ENCODE peak calls at places on chromosomes 5 and 9, in ten cellular contexts. One of them, this sample, is unnamed.

GRCh38 chr5:31021181-31021624 is 172.3 kb upstream of the CDH6 start:
- DNase-seq in fibroblast of mammary gland: no peak
- DNase-seq in T-helper 17 cell: no peak
- DNase-seq in BJ: no peak
- DNase-seq in EL: no peak
- DNase-seq in cardiac septum: no peak
- DNase-seq in cardiac fibroblast: peak; percentile 5
- DNase-seq in Right ventricle myocardium superior: no peak
- DNase-seq in activated CD8-positive, alpha-beta memory T cell treated with anti-CD3 and anti-CD28 coated beads, Interleukin-2, amount 50 U/mL, for 4 hours: no peak
- DNase-seq in NCI-H2171 treated with DMSO at 0.1 percent for 48 hours: no peak
- DNase-seq in this sample: no peak

GRCh38 chr9:88537743-88538055 is 2.7 kb downstream of the NXNL2 start:
- DNase-seq in fibroblast of mammary gland: peak; percentile 85
- DNase-seq in T-helper 17 cell: no peak
- DNase-seq in BJ: peak; percentile 67
- DNase-seq in EL: peak; percentile 86
- DNase-seq in cardiac septum: no peak
- DNase-seq in cardiac fibroblast: peak; percentile 93
- DNase-seq in Right ventricle myocardium superior: peak; percentile 75
- DNase-seq in activated CD8-positive, alpha-beta memory T cell treated with anti-CD3 and anti-CD28 coated beads, Interleukin-2, amount 50 U/mL, for 4 hours: no peak
- DNase-seq in NCI-H2171 treated with DMSO at 0.1 percent for 48 hours: no peak
- DNase-seq in this sample: peak; percentile 91

GRCh38 chr9:4640027-4640426 is 22.1 kb upstream of the PLPP6 start:
- DNase-seq in fibroblast of mammary gland: peak; percentile 35
- DNase-seq in T-helper 17 cell: no peak
- DNase-seq in BJ: no peak
- DNase-seq in EL: peak; percentile 21
- DNase-seq in cardiac septum: no peak
- DNase-seq in cardiac fibroblast: peak; percentile 39
- DNase-seq in Right ventricle myocardium superior: no peak
- DNase-seq in activated CD8-positive, alpha-beta memory T cell treated with anti-CD3 and anti-CD28 coated beads, Interleukin-2, amount 50 U/mL, for 4 hours: peak; percentile 48
- DNase-seq in NCI-H2171 treated with DMSO at 0.1 percent for 48 hours: peak; percentile 54
- DNase-seq in this sample: no peak

GRCh38 chr9:91485006-91485405 is 61.4 kb upstream of the NFIL3 start:
- DNase-seq in fibroblast of mammary gland: no peak
- DNase-seq in T-helper 17 cell: no peak
- DNase-seq in BJ: no peak
- DNase-seq in EL: no peak
- DNase-seq in cardiac septum: no peak
- DNase-seq in cardiac fibroblast: no peak
- DNase-seq in Right ventricle myocardium superior: no peak
- DNase-seq in activated CD8-positive, alpha-beta memory T cell treated with anti-CD3 and anti-CD28 coated beads, Interleukin-2, amount 50 U/mL, for 4 hours: no peak
- DNase-seq in NCI-H2171 treated with DMSO at 0.1 percent for 48 hours: no peak
- DNase-seq in this sample: no peak

GRCh38 chr5:91641730-91642350 is 258.7 kb upstream of the ARRDC3 start:
- DNase-seq in fibroblast of mammary gland: peak; percentile 66
- DNase-seq in T-helper 17 cell: no peak
- DNase-seq in BJ: peak; percentile 4
- DNase-seq in EL: peak; percentile 52
- DNase-seq in cardiac septum: no peak
- DNase-seq in cardiac fibroblast: peak; percentile 60
- DNase-seq in Right ventricle myocardium superior: no peak
- DNase-seq in activated CD8-positive, alpha-beta memory T cell treated with anti-CD3 and anti-CD28 coated beads, Interleukin-2, amount 50 U/mL, for 4 hours: no peak
- DNase-seq in NCI-H2171 treated with DMSO at 0.1 percent for 48 hours: peak; percentile 39
- DNase-seq in this sample: peak; percentile 74

GRCh38 chr9:7342721-7343120 is 456.9 kb downstream of the DMAC1 start:
- DNase-seq in fibroblast of mammary gland: no peak
- DNase-seq in T-helper 17 cell: no peak
- DNase-seq in BJ: no peak
- DNase-seq in EL: no peak
- DNase-seq in cardiac septum: no peak
- DNase-seq in cardiac fibroblast: no peak
- DNase-seq in Right ventricle myocardium superior: no peak
- DNase-seq in activated CD8-positive, alpha-beta memory T cell treated with anti-CD3 and anti-CD28 coated beads, Interleukin-2, amount 50 U/mL, for 4 hours: no peak
- DNase-seq in NCI-H2171 treated with DMSO at 0.1 percent for 48 hours: no peak
- DNase-seq in this sample: no peak

GRCh38 chr5:145743396-145744061 is 91.6 kb downstream of the PRELID2 start:
- DNase-seq in fibroblast of mammary gland: no peak
- DNase-seq in T-helper 17 cell: no peak
- DNase-seq in BJ: no peak
- DNase-seq in EL: peak; percentile 8
- DNase-seq in cardiac septum: no peak
- DNase-seq in cardiac fibroblast: no peak
- DNase-seq in Right ventricle myocardium superior: no peak
- DNase-seq in activated CD8-positive, alpha-beta memory T cell treated with anti-CD3 and anti-CD28 coated beads, Interleukin-2, amount 50 U/mL, for 4 hours: no peak
- DNase-seq in NCI-H2171 treated with DMSO at 0.1 percent for 48 hours: no peak
- DNase-seq in this sample: no peak

GRCh38 chr5:53426517-53426839 is 54.0 kb upstream of the FST start:
- DNase-seq in fibroblast of mammary gland: no peak
- DNase-seq in T-helper 17 cell: no peak
- DNase-seq in BJ: no peak
- DNase-seq in EL: no peak
- DNase-seq in cardiac septum: no peak
- DNase-seq in cardiac fibroblast: no peak
- DNase-seq in Right ventricle myocardium superior: no peak
- DNase-seq in activated CD8-positive, alpha-beta memory T cell treated with anti-CD3 and anti-CD28 coated beads, Interleukin-2, amount 50 U/mL, for 4 hours: no peak
- DNase-seq in NCI-H2171 treated with DMSO at 0.1 percent for 48 hours: no peak
- DNase-seq in this sample: no peak

GRCh38 chr5:73966411-73966810 is 340.4 kb downstream of the ARHGEF28 start:
- DNase-seq in fibroblast of mammary gland: no peak
- DNase-seq in T-helper 17 cell: no peak
- DNase-seq in BJ: no peak
- DNase-seq in EL: peak; percentile 16
- DNase-seq in cardiac septum: no peak
- DNase-seq in cardiac fibroblast: no peak
- DNase-seq in Right ventricle myocardium superior: no peak
- DNase-seq in activated CD8-positive, alpha-beta memory T cell treated with anti-CD3 and anti-CD28 coated beads, Interleukin-2, amount 50 U/mL, for 4 hours: no peak
- DNase-seq in NCI-H2171 treated with DMSO at 0.1 percent for 48 hours: no peak
- DNase-seq in this sample: peak; percentile 54

GRCh38 chr5:82106806-82107205 is 135.0 kb downstream of the ATG10 start:
- DNase-seq in fibroblast of mammary gland: no peak
- DNase-seq in T-helper 17 cell: no peak
- DNase-seq in BJ: no peak
- DNase-seq in EL: no peak
- DNase-seq in cardiac septum: no peak
- DNase-seq in cardiac fibroblast: peak; percentile 10
- DNase-seq in Right ventricle myocardium superior: no peak
- DNase-seq in activated CD8-positive, alpha-beta memory T cell treated with anti-CD3 and anti-CD28 coated beads, Interleukin-2, amount 50 U/mL, for 4 hours: no peak
- DNase-seq in NCI-H2171 treated with DMSO at 0.1 percent for 48 hours: no peak
- DNase-seq in this sample: peak; percentile 26

GRCh38 chr5:72955143-72955767 is 586 bp upstream of the FCHO2 start:
- DNase-seq in fibroblast of mammary gland: no peak
- DNase-seq in T-helper 17 cell: no peak
- DNase-seq in BJ: no peak
- DNase-seq in EL: no peak
- DNase-seq in cardiac septum: peak; percentile 85
- DNase-seq in cardiac fibroblast: peak; percentile 86
- DNase-seq in Right ventricle myocardium superior: peak; percentile 92
- DNase-seq in activated CD8-positive, alpha-beta memory T cell treated with anti-CD3 and anti-CD28 coated beads, Interleukin-2, amount 50 U/mL, for 4 hours: no peak
- DNase-seq in NCI-H2171 treated with DMSO at 0.1 percent for 48 hours: no peak
- DNase-seq in this sample: peak; percentile 58

GRCh38 chr5:37005252-37005651 is 128.7 kb downstream of the NIPBL start:
- DNase-seq in fibroblast of mammary gland: peak; percentile 37
- DNase-seq in T-helper 17 cell: no peak
- DNase-seq in BJ: peak; percentile 30
- DNase-seq in EL: peak; percentile 67
- DNase-seq in cardiac septum: no peak
- DNase-seq in cardiac fibroblast: peak; percentile 63
- DNase-seq in Right ventricle myocardium superior: no peak
- DNase-seq in activated CD8-positive, alpha-beta memory T cell treated with anti-CD3 and anti-CD28 coated beads, Interleukin-2, amount 50 U/mL, for 4 hours: no peak
- DNase-seq in NCI-H2171 treated with DMSO at 0.1 percent for 48 hours: no peak
- DNase-seq in this sample: peak; percentile 14

GRCh38 chr5:171601266-171601881 is 181.9 kb downstream of the FGF18 start:
- DNase-seq in fibroblast of mammary gland: no peak
- DNase-seq in T-helper 17 cell: no peak
- DNase-seq in BJ: no peak
- DNase-seq in EL: no peak
- DNase-seq in cardiac septum: no peak
- DNase-seq in cardiac fibroblast: no peak
- DNase-seq in Right ventricle myocardium superior: no peak
- DNase-seq in activated CD8-positive, alpha-beta memory T cell treated with anti-CD3 and anti-CD28 coated beads, Interleukin-2, amount 50 U/mL, for 4 hours: no peak
- DNase-seq in NCI-H2171 treated with DMSO at 0.1 percent for 48 hours: no peak
- DNase-seq in this sample: no peak

GRCh38 chr5:167853421-167853820 is 438.0 kb upstream of the WWC1 start:
- DNase-seq in fibroblast of mammary gland: peak; percentile 3
- DNase-seq in T-helper 17 cell: no peak
- DNase-seq in BJ: peak; percentile 69
- DNase-seq in EL: peak; percentile 38
- DNase-seq in cardiac septum: no peak
- DNase-seq in cardiac fibroblast: peak; percentile 68
- DNase-seq in Right ventricle myocardium superior: no peak
- DNase-seq in activated CD8-positive, alpha-beta memory T cell treated with anti-CD3 and anti-CD28 coated beads, Interleukin-2, amount 50 U/mL, for 4 hours: no peak
- DNase-seq in NCI-H2171 treated with DMSO at 0.1 percent for 48 hours: no peak
- DNase-seq in this sample: no peak

GRCh38 chr9:811101-811531 is 30.4 kb upstream of the DMRT1 start:
- DNase-seq in fibroblast of mammary gland: peak; percentile 18
- DNase-seq in T-helper 17 cell: no peak
- DNase-seq in BJ: no peak
- DNase-seq in EL: peak; percentile 58
- DNase-seq in cardiac septum: no peak
- DNase-seq in cardiac fibroblast: no peak
- DNase-seq in Right ventricle myocardium superior: peak; percentile 52
- DNase-seq in activated CD8-positive, alpha-beta memory T cell treated with anti-CD3 and anti-CD28 coated beads, Interleukin-2, amount 50 U/mL, for 4 hours: no peak
- DNase-seq in NCI-H2171 treated with DMSO at 0.1 percent for 48 hours: no peak
- DNase-seq in this sample: peak; percentile 5

GRCh38 chr9:114525505-114525904 is 20.2 kb upstream of the WHRN start:
- DNase-seq in fibroblast of mammary gland: peak; percentile 69
- DNase-seq in T-helper 17 cell: no peak
- DNase-seq in BJ: peak; percentile 29
- DNase-seq in EL: peak; percentile 86
- DNase-seq in cardiac septum: no peak
- DNase-seq in cardiac fibroblast: no peak
- DNase-seq in Right ventricle myocardium superior: no peak
- DNase-seq in activated CD8-positive, alpha-beta memory T cell treated with anti-CD3 and anti-CD28 coated beads, Interleukin-2, amount 50 U/mL, for 4 hours: no peak
- DNase-seq in NCI-H2171 treated with DMSO at 0.1 percent for 48 hours: no peak
- DNase-seq in this sample: no peak

GRCh38 chr5:3288325-3288724 is 307.3 kb upstream of the IRX1 start:
- DNase-seq in fibroblast of mammary gland: no peak
- DNase-seq in T-helper 17 cell: no peak
- DNase-seq in BJ: no peak
- DNase-seq in EL: no peak
- DNase-seq in cardiac septum: no peak
- DNase-seq in cardiac fibroblast: no peak
- DNase-seq in Right ventricle myocardium superior: no peak
- DNase-seq in activated CD8-positive, alpha-beta memory T cell treated with anti-CD3 and anti-CD28 coated beads, Interleukin-2, amount 50 U/mL, for 4 hours: no peak
- DNase-seq in NCI-H2171 treated with DMSO at 0.1 percent for 48 hours: no peak
- DNase-seq in this sample: no peak

GRCh38 chr5:13019729-13020128 is 924.8 kb downstream of the DNAH5 start:
- DNase-seq in fibroblast of mammary gland: no peak
- DNase-seq in T-helper 17 cell: no peak
- DNase-seq in BJ: no peak
- DNase-seq in EL: no peak
- DNase-seq in cardiac septum: no peak
- DNase-seq in cardiac fibroblast: no peak
- DNase-seq in Right ventricle myocardium superior: no peak
- DNase-seq in activated CD8-positive, alpha-beta memory T cell treated with anti-CD3 and anti-CD28 coated beads, Interleukin-2, amount 50 U/mL, for 4 hours: no peak
- DNase-seq in NCI-H2171 treated with DMSO at 0.1 percent for 48 hours: no peak
- DNase-seq in this sample: no peak

GRCh38 chr9:73050887-73051550 is 98.2 kb upstream of the ALDH1A1 start:
- DNase-seq in fibroblast of mammary gland: no peak
- DNase-seq in T-helper 17 cell: no peak
- DNase-seq in BJ: no peak
- DNase-seq in EL: no peak
- DNase-seq in cardiac septum: no peak
- DNase-seq in cardiac fibroblast: no peak
- DNase-seq in Right ventricle myocardium superior: peak; percentile 38
- DNase-seq in activated CD8-positive, alpha-beta memory T cell treated with anti-CD3 and anti-CD28 coated beads, Interleukin-2, amount 50 U/mL, for 4 hours: no peak
- DNase-seq in NCI-H2171 treated with DMSO at 0.1 percent for 48 hours: no peak
- DNase-seq in this sample: no peak

GRCh38 chr9:18595597-18595996 is 121.6 kb downstream of the ADAMTSL1 start:
- DNase-seq in fibroblast of mammary gland: peak; percentile 10
- DNase-seq in T-helper 17 cell: no peak
- DNase-seq in BJ: no peak
- DNase-seq in EL: peak; percentile 25
- DNase-seq in cardiac septum: no peak
- DNase-seq in cardiac fibroblast: peak; percentile 50
- DNase-seq in Right ventricle myocardium superior: no peak
- DNase-seq in activated CD8-positive, alpha-beta memory T cell treated with anti-CD3 and anti-CD28 coated beads, Interleukin-2, amount 50 U/mL, for 4 hours: no peak
- DNase-seq in NCI-H2171 treated with DMSO at 0.1 percent for 48 hours: no peak
- DNase-seq in this sample: no peak

GRCh38 chr9:2241461-2241874 is 226.3 kb downstream of the SMARCA2 start:
- DNase-seq in fibroblast of mammary gland: peak; percentile 88
- DNase-seq in T-helper 17 cell: no peak
- DNase-seq in BJ: no peak
- DNase-seq in EL: no peak
- DNase-seq in cardiac septum: no peak
- DNase-seq in cardiac fibroblast: peak; percentile 91
- DNase-seq in Right ventricle myocardium superior: peak; percentile 54
- DNase-seq in activated CD8-positive, alpha-beta memory T cell treated with anti-CD3 and anti-CD28 coated beads, Interleukin-2, amount 50 U/mL, for 4 hours: no peak
- DNase-seq in NCI-H2171 treated with DMSO at 0.1 percent for 48 hours: no peak
- DNase-seq in this sample: peak; percentile 71

GRCh38 chr9:91032056-91032455 is 230.4 kb downstream of the SYK start:
- DNase-seq in fibroblast of mammary gland: no peak
- DNase-seq in T-helper 17 cell: no peak
- DNase-seq in BJ: no peak
- DNase-seq in EL: no peak
- DNase-seq in cardiac septum: no peak
- DNase-seq in cardiac fibroblast: peak; percentile 20
- DNase-seq in Right ventricle myocardium superior: no peak
- DNase-seq in activated CD8-positive, alpha-beta memory T cell treated with anti-CD3 and anti-CD28 coated beads, Interleukin-2, amount 50 U/mL, for 4 hours: no peak
- DNase-seq in NCI-H2171 treated with DMSO at 0.1 percent for 48 hours: no peak
- DNase-seq in this sample: no peak

GRCh38 chr5:170534177-170534576 is 30.4 kb downstream of the KCNIP1 start:
- DNase-seq in fibroblast of mammary gland: no peak
- DNase-seq in T-helper 17 cell: no peak
- DNase-seq in BJ: no peak
- DNase-seq in EL: no peak
- DNase-seq in cardiac septum: peak; percentile 5
- DNase-seq in cardiac fibroblast: no peak
- DNase-seq in Right ventricle myocardium superior: no peak
- DNase-seq in activated CD8-positive, alpha-beta memory T cell treated with anti-CD3 and anti-CD28 coated beads, Interleukin-2, amount 50 U/mL, for 4 hours: no peak
- DNase-seq in NCI-H2171 treated with DMSO at 0.1 percent for 48 hours: no peak
- DNase-seq in this sample: no peak

GRCh38 chr5:38420691-38421395 is 135.6 kb downstream of the LIFR start:
- DNase-seq in fibroblast of mammary gland: peak; percentile 80
- DNase-seq in T-helper 17 cell: no peak
- DNase-seq in BJ: no peak
- DNase-seq in EL: peak; percentile 82
- DNase-seq in cardiac septum: no peak
- DNase-seq in cardiac fibroblast: peak; percentile 75
- DNase-seq in Right ventricle myocardium superior: no peak
- DNase-seq in activated CD8-positive, alpha-beta memory T cell treated with anti-CD3 and anti-CD28 coated beads, Interleukin-2, amount 50 U/mL, for 4 hours: no peak
- DNase-seq in NCI-H2171 treated with DMSO at 0.1 percent for 48 hours: peak; percentile 91
- DNase-seq in this sample: peak; percentile 56

GRCh38 chr5:72815580-72816296 is 723 bp upstream of the TNPO1 start:
- DNase-seq in fibroblast of mammary gland: peak; percentile 16
- DNase-seq in T-helper 17 cell: no peak
- DNase-seq in BJ: no peak
- DNase-seq in EL: no peak
- DNase-seq in cardiac septum: no peak
- DNase-seq in cardiac fibroblast: peak; percentile 19
- DNase-seq in Right ventricle myocardium superior: no peak
- DNase-seq in activated CD8-positive, alpha-beta memory T cell treated with anti-CD3 and anti-CD28 coated beads, Interleukin-2, amount 50 U/mL, for 4 hours: no peak
- DNase-seq in NCI-H2171 treated with DMSO at 0.1 percent for 48 hours: peak; percentile 58
- DNase-seq in this sample: no peak

GRCh38 chr5:21424907-21425306 is 1428.2 kb downstream of the CDH12 start:
- DNase-seq in fibroblast of mammary gland: no peak
- DNase-seq in T-helper 17 cell: no peak
- DNase-seq in BJ: no peak
- DNase-seq in EL: no peak
- DNase-seq in cardiac septum: no peak
- DNase-seq in cardiac fibroblast: no peak
- DNase-seq in Right ventricle myocardium superior: no peak
- DNase-seq in activated CD8-positive, alpha-beta memory T cell treated with anti-CD3 and anti-CD28 coated beads, Interleukin-2, amount 50 U/mL, for 4 hours: no peak
- DNase-seq in NCI-H2171 treated with DMSO at 0.1 percent for 48 hours: no peak
- DNase-seq in this sample: no peak

GRCh38 chr5:31113101-31113500 is 80.4 kb upstream of the CDH6 start:
- DNase-seq in fibroblast of mammary gland: peak; percentile 17
- DNase-seq in T-helper 17 cell: no peak
- DNase-seq in BJ: peak; percentile 49
- DNase-seq in EL: peak; percentile 3
- DNase-seq in cardiac septum: no peak
- DNase-seq in cardiac fibroblast: peak; percentile 58
- DNase-seq in Right ventricle myocardium superior: no peak
- DNase-seq in activated CD8-positive, alpha-beta memory T cell treated with anti-CD3 and anti-CD28 coated beads, Interleukin-2, amount 50 U/mL, for 4 hours: no peak
- DNase-seq in NCI-H2171 treated with DMSO at 0.1 percent for 48 hours: no peak
- DNase-seq in this sample: peak; percentile 25

This sample was measured in foreskin fibroblast.